ENCODE peak calls at places on chromosomes 16 and 17, in six cellular contexts. A is fibroblast of mammary gland, Y is NB4, C is HFFc6, D is kidney tubule cell, Z is aorta. F is an unnamed sample.

GRCh38 chr17:33438136-33438535 is 145.0 kb upstream of the ASIC2 start:
- DNase-seq in A (peak), Y (peak), C (no peak), D (no peak), Z (no peak), F (no peak)

GRCh38 chr17:44095647-44096496 is 25.3 kb downstream of the G6PC3 start:
- DNase-seq in A (peak), Y (peak), C (peak), D (peak), Z (no peak), F (no peak)

GRCh38 chr17:39541652-39542051 is 66.1 kb downstream of the NEUROD2 start:
- DNase-seq in A (no peak), Y (no peak), C (no peak), D (no peak), Z (no peak), F (no peak)

GRCh38 chr17:48439875-48440505 is 10.0 kb upstream of the SKAP1 start:
- DNase-seq in A (no peak), Y (no peak), C (no peak), D (no peak), Z (no peak), F (peak)

GRCh38 chr16:30090607-30091332 is 954 bp downstream of the TBX6 start:
- DNase-seq in A (no peak), Y (no peak), C (no peak), D (no peak), Z (no peak), F (no peak)

GRCh38 chr17:39794249-39794970 is 56.7 kb downstream of the GRB7 start:
- DNase-seq in A (no peak), Y (no peak), C (no peak), D (no peak), Z (no peak), F (peak)

GRCh38 chr16:64356267-64356666 is 765.6 kb downstream of the CDH11 start:
- DNase-seq in A (peak), Y (no peak), C (peak), D (peak), Z (no peak), F (no peak)

GRCh38 chr17:50762177-50762576 is 5.1 kb downstream of the ANKRD40CL start:
- DNase-seq in A (no peak), Y (no peak), C (no peak), D (no peak), Z (no peak), F (no peak)

GRCh38 chr17:5249615-5250014 is 15.0 kb upstream of the SCIMP start:
- DNase-seq in A (peak), Y (peak), C (peak), D (peak), Z (no peak), F (peak)

GRCh38 chr16:69132424-69133252 is at the start of the genes CHTF8 and UTP4:
- DNase-seq in A (peak), Y (peak), C (peak), D (peak), Z (peak), F (peak)

GRCh38 chr17:6713130-6713917 is at the start of gene SLC13A5:
- DNase-seq in A (peak), Y (peak), C (no peak), D (peak), Z (peak), F (peak)

GRCh38 chr17:57855391-57856035 is 5.7 kb upstream of the MRPS23 start:
- DNase-seq in A (no peak), Y (no peak), C (no peak), D (no peak), Z (peak), F (no peak)

GRCh38 chr16:66830422-66831404 is at the start of gene NAE1:
- DNase-seq in A (peak), Y (peak), C (peak), D (peak), Z (peak), F (peak)

GRCh38 chr16:53933407-53933806 is 229.5 kb downstream of the FTO start:
- DNase-seq in A (no peak), Y (no peak), C (no peak), D (no peak), Z (no peak), F (no peak)

GRCh38 chr16:65012357-65012756 is 109.5 kb downstream of the CDH11 start:
- DNase-seq in A (peak), Y (no peak), C (peak), D (no peak), Z (no peak), F (no peak)

GRCh38 chr17:76727745-76728456 is 1.3 kb downstream of the METTL23 start:
- DNase-seq in A (no peak), Y (peak), C (peak), D (peak), Z (no peak), F (no peak)

GRCh38 chr16:81140930-81141780 is 45.0 kb upstream of the GCSH start:
- DNase-seq in A (no peak), Y (peak), C (no peak), D (no peak), Z (no peak), F (no peak)

GRCh38 chr16:88804552-88805339 is 1.2 kb downstream of the CDT1 start:
- DNase-seq in A (no peak), Y (peak), C (no peak), D (peak), Z (no peak), F (peak)

GRCh38 chr17:76924345-76925332 is 56.4 kb downstream of the MGAT5B start:
- DNase-seq in A (no peak), Y (no peak), C (no peak), D (no peak), Z (no peak), F (no peak)

GRCh38 chr16:3637371-3637923 is 17.0 kb upstream of the DNASE1 start:
- DNase-seq in A (no peak), Y (peak), C (no peak), D (peak), Z (no peak), F (peak)

GRCh38 chr16:88068476-88069396 is 117.5 kb downstream of the BANP start:
- DNase-seq in A (no peak), Y (no peak), C (no peak), D (no peak), Z (peak), F (no peak)